ENCODE peak calls at places on chromosomes 11 and 22, in nine cellular contexts. Q is Calu3; E is effector CD8-positive, alpha-beta T cell; I is iPS-NIHi11; S is NCI-H1092 treated with DMSO at 0.1 percent for 48 hours; B is psoas muscle; L is cardiac fibroblast; G is GM10248; X is LoVo. F is an unnamed sample.

GRCh38 chr11:74311352-74311926 is at the start of gene P4HA3:
- DNase-seq in Q (peak; percentile 64), X (peak; percentile 41), I (peak; percentile 96), B (peak; percentile 73), S (peak; percentile 38), E (peak; percentile 34), L (peak; percentile 68), G (peak; percentile 74), F (peak; percentile 54)

GRCh38 chr11:61345170-61345610 is 12.2 kb downstream of the TKFC start:
- DNase-seq in B (no peak), I (no peak), Q (no peak), L (no peak), G (no peak), X (no peak), S (no peak), E (no peak), F (no peak)

GRCh38 chr11:131154329-131154728 is 216.1 kb upstream of the NTM start:
- DNase-seq in B (no peak), G (no peak), L (no peak), X (no peak), E (no peak), I (no peak), S (no peak), Q (no peak), F (no peak)

GRCh38 chr11:109435121-109435742 is 13.2 kb downstream of the C11orf87 start:
- DNase-seq in Q (no peak), G (no peak), B (no peak), E (no peak), X (no peak), S (no peak), L (no peak), I (no peak), F (no peak)

GRCh38 chr22:40009231-40009769 is 14.5 kb downstream of the FAM83F start:
- DNase-seq in S (peak; percentile 86), G (no peak), I (peak; percentile 79), B (no peak), Q (no peak), E (no peak), X (no peak), L (no peak), F (no peak)

GRCh38 chr11:64152841-64153691 is 12.8 kb downstream of the MACROD1 start:
- DNase-seq in E (peak; percentile 56), I (peak; percentile 98), B (peak; percentile 66), Q (peak; percentile 80), G (peak; percentile 94), X (peak; percentile 67), S (peak; percentile 52), L (peak; percentile 49), F (peak; percentile 78)

GRCh38 chr11:17533782-17534415 is 10.3 kb downstream of the USH1C start:
- DNase-seq in I (peak; percentile 33), Q (no peak), S (no peak), L (peak; percentile 1), X (no peak), B (no peak), E (no peak), G (no peak), F (no peak)

GRCh38 chr11:93772123-93772522 is 12.0 kb upstream of the MED17 start:
- DNase-seq in B (no peak), L (no peak), G (no peak), I (no peak), X (no peak), Q (no peak), S (no peak), E (no peak), F (no peak)

GRCh38 chr11:87125257-87125656 is 87.5 kb downstream of the TMEM135 start:
- DNase-seq in B (no peak), S (no peak), I (no peak), E (no peak), Q (no peak), X (no peak), L (no peak), G (no peak), F (no peak)

GRCh38 chr11:13475091-13475490 is 12.1 kb upstream of the BTBD10 start:
- DNase-seq in Q (no peak), S (no peak), G (no peak), L (no peak), E (no peak), I (no peak), X (no peak), B (no peak), F (no peak)

GRCh38 chr11:70111269-70112016 is 33.3 kb downstream of the ANO1 start:
- DNase-seq in S (no peak), Q (peak; percentile 17), E (no peak), X (peak; percentile 35), G (no peak), L (peak; percentile 50), I (peak; percentile 46), B (peak; percentile 64), F (peak; percentile 43)

GRCh38 chr11:15258433-15259350 is 144.0 kb downstream of the INSC start:
- DNase-seq in Q (peak; percentile 40), G (no peak), E (no peak), I (peak; percentile 64), S (peak; percentile 87), B (no peak), X (peak; percentile 73), L (peak; percentile 33), F (no peak)

GRCh38 chr11:379205-380094 is 10.2 kb downstream of the B4GALNT4 start:
- DNase-seq in L (no peak), E (no peak), S (no peak), Q (no peak), G (no peak), X (no peak), I (no peak), B (no peak), F (no peak)

GRCh38 chr22:50233223-50233622 is 11.6 kb downstream of the TUBGCP6 start:
- DNase-seq in L (no peak), B (no peak), G (no peak), E (no peak), I (no peak), S (no peak), X (no peak), Q (no peak), F (no peak)

GRCh38 chr11:67230406-67230805 is 35.9 kb upstream of the GRK2 start:
- DNase-seq in L (no peak), Q (no peak), B (no peak), G (no peak), E (no peak), X (no peak), S (no peak), I (no peak), F (no peak)

GRCh38 chr11:115672999-115673411 is 168.8 kb upstream of the CADM1 start:
- DNase-seq in L (peak; percentile 42), E (no peak), G (no peak), S (no peak), X (no peak), I (no peak), Q (no peak), B (peak; percentile 21), F (no peak)